ENCODE peak calls at places on chromosomes 7 and 10, in four cellular contexts. T, K, A and G are unnamed samples.

GRCh38 chr10:3623746-3624145 is 161.3 kb downstream of the KLF6 start:
- DNase-seq in K (peak), T (peak), A (peak), G (no peak)

GRCh38 chr10:110818311-110819257 is 53.1 kb upstream of the PDCD4 start:
- DNase-seq in K (no peak), T (no peak), A (no peak), G (no peak)

GRCh38 chr7:2811476-2812118 is 32.5 kb downstream of the GNA12 start:
- DNase-seq in K (no peak), A (peak), T (no peak), G (peak)

GRCh38 chr10:61627266-61627665 is 35.5 kb upstream of the CABCOCO1 start:
- DNase-seq in A (no peak), K (no peak), T (peak), G (no peak)

GRCh38 chr7:18459439-18459838 is 36.1 kb upstream of the HDAC9 start:
- DNase-seq in T (no peak), A (no peak), K (no peak), G (no peak)

GRCh38 chr7:84848219-84848973 is 338.5 kb downstream of the SEMA3D start:
- DNase-seq in T (no peak), K (no peak), A (no peak), G (no peak)

GRCh38 chr10:70916241-70916640 is 27.9 kb upstream of the PCBD1 start:
- DNase-seq in K (no peak), A (no peak), T (no peak), G (no peak)

GRCh38 chr7:43136064-43136463 is 23.6 kb downstream of the HECW1 start:
- DNase-seq in K (peak), T (no peak), A (no peak), G (no peak)

GRCh38 chr7:121994625-121995410 is 121.9 kb downstream of the PTPRZ1 start:
- DNase-seq in A (peak), K (peak), T (peak), G (peak)

GRCh38 chr7:107995184-107996071 is 7.5 kb downstream of the LAMB1 start:
- DNase-seq in A (peak), K (no peak), T (peak), G (peak)

GRCh38 chr7:113086928-113087277 is 276 bp upstream of the GPR85 start:
- DNase-seq in K (no peak), A (no peak), T (no peak), G (no peak)

GRCh38 chr10:8137726-8138125 is 83.2 kb downstream of the GATA3 start:
- DNase-seq in A (no peak), T (no peak), K (no peak), G (no peak)
- TF ChIP-seq EZH2phosphoT487 in A (no peak), T (no peak), K (no peak), G (no peak)

GRCh38 chr7:93046641-93047040 is 71.1 kb downstream of the SAMD9 start:
- DNase-seq in K (no peak), A (no peak), T (no peak), G (no peak)
- TF ChIP-seq EZH2phosphoT487 in K (no peak), A (no peak), T (no peak), G (no peak)

GRCh38 chr7:99976626-99977025 is 795 bp upstream of the AZGP1 start:
- DNase-seq in T (no peak), A (no peak), K (no peak), G (no peak)

GRCh38 chr7:99971242-99971641 is 4.6 kb downstream of the AZGP1 start:
- DNase-seq in K (no peak), T (no peak), A (no peak), G (no peak)

GRCh38 chr7:99974681-99975080 is 1.1 kb downstream of the AZGP1 start:
- DNase-seq in A (no peak), T (no peak), K (no peak), G (no peak)

DNA sequence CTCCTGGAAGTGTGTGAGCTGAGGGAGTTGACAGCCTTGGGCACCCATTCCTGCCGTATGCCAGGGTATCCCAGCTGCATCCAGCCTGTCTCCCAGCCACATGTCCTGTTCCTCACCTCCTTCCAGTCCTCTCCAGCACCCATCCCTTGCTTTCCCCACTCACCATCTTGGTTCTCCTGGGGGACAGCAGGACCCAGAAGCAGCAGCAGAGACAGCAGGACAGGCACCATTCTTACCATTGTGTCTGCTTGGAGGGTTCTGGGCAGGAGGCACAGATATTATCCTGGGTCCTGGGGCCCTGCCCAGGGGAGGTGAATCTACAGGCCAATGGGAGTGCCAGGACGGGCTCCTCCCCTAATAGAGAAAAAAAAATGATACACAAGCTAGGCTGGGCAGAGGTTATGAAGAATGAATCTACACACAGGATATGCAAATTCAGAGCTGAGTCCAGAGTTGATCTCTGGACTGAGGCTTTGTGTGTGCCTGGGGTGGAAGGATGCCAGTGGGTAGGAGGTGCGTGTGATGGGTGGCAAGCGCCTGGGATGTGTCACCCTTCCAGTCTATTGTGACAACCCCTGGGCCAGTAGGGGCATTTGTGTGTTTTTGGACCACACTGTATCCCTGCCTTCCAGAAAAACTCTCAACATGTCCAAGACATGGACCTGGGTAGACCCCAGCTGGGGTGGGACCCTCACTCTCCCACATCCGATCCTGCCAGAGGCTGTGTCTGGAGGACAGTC is at the start of gene AZGP1:
- DNase-seq in T (peak), K (peak), A (no peak), G (peak)
- TF ChIP-seq EZH2phosphoT487 in T (no peak), K (no peak), A (no peak), G (no peak)

GRCh38 chr7:104923010-104923421 is 91.0 kb upstream of the KMT2E start:
- DNase-seq in K (peak), T (peak), A (peak), G (peak)
- TF ChIP-seq EZH2phosphoT487 in K (no peak), T (no peak), A (no peak), G (no peak)

DNA sequence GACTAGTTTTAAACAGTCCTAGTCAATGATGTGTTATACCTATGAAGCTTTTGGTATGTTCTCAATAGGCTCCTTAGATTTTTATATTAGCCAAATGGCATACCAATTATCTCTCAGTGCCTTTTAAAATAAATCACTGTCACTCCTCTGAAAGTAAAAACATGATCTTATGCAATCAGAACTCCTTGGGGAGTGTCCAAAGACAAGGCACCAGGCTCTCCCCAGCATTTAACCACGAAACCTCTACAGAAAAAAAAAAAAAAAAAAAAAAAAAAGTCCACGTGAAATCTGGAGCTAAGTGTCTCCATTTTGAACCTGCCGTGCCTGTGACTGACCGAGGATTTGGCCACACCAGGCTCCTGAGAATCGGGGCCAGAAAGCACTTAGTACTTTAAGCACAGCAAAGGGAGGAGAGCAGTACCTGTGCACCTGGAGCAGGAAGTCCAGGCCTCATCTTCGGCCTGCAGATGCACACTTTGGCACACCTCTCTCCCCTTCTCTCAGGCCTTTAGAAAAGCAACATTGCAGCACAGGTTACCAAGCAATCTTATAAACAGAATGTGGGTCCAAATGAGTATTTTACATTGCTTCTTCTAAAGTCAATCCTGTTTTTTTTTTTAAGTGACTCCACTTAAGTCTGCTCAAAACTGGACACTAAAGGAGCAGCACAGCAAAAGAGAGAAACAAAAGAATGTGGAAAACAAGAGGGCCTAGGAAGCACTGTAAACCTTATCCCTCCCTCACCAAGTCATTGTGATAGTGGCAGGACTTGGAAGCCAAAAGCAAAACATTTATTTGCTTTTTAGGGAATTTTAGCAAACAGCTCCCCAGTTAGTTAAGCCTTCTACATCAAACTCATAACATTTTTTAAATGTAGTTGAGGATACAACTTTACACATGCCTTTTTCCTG is 1.5 kb downstream of the FAM13C start:
- DNase-seq in T (no peak), K (no peak), A (no peak), G (no peak)
- TF ChIP-seq EZH2phosphoT487 in T (no peak), K (no peak), A (no peak), G (no peak)